ENCODE peak calls at places on chromosome 21, in five cellular contexts. One of them, this sample, is unnamed.

GRCh38 chr21:33109574-33110339 is 39.8 kb downstream of the OLIG1 start:
- DNase-seq in IMR-90: no peak
- DNase-seq in mucosa of descending colon: no peak
- DNase-seq in fibroblast of lung: no peak
- DNase-seq in psoas muscle: no peak
- DNase-seq in this sample: no peak

GRCh38 chr21:37712204-37712934 is 203.9 kb downstream of the KCNJ6 start:
- DNase-seq in IMR-90: peak; percentile 73
- DNase-seq in mucosa of descending colon: peak; percentile 81
- DNase-seq in fibroblast of lung: peak; percentile 55
- DNase-seq in psoas muscle: peak; percentile 54
- DNase-seq in this sample: peak; percentile 76

GRCh38 chr21:26964379-26964778 is 2.5 kb downstream of the ADAMTS5 start:
- DNase-seq in IMR-90: peak; percentile 15
- DNase-seq in mucosa of descending colon: peak; percentile 25
- DNase-seq in fibroblast of lung: no peak
- DNase-seq in psoas muscle: peak; percentile 72
- DNase-seq in this sample: no peak

GRCh38 chr21:40829791-40830190 is 17.2 kb downstream of the DSCAM start:
- DNase-seq in IMR-90: no peak
- DNase-seq in mucosa of descending colon: no peak
- DNase-seq in fibroblast of lung: peak; percentile 20
- DNase-seq in psoas muscle: no peak
- DNase-seq in this sample: no peak

GRCh38 chr21:25313891-25314646 is 293.2 kb downstream of the MRPL39 start:
- DNase-seq in IMR-90: peak; percentile 67
- DNase-seq in mucosa of descending colon: no peak
- DNase-seq in fibroblast of lung: peak; percentile 42
- DNase-seq in psoas muscle: no peak
- DNase-seq in this sample: no peak

GRCh38 chr21:43992121-43992520 is 20.0 kb upstream of the TRAPPC10 start:
- DNase-seq in IMR-90: no peak
- DNase-seq in mucosa of descending colon: no peak
- DNase-seq in fibroblast of lung: no peak
- DNase-seq in psoas muscle: no peak
- DNase-seq in this sample: no peak

GRCh38 chr21:23016617-23017016 is 2018.4 kb downstream of the NCAM2 start:
- DNase-seq in IMR-90: no peak
- DNase-seq in mucosa of descending colon: no peak
- DNase-seq in fibroblast of lung: no peak
- DNase-seq in psoas muscle: no peak
- DNase-seq in this sample: peak; percentile 17

GRCh38 chr21:42137191-42137913 is 66.2 kb downstream of the UMODL1 start:
- DNase-seq in IMR-90: no peak
- DNase-seq in mucosa of descending colon: no peak
- DNase-seq in fibroblast of lung: no peak
- DNase-seq in psoas muscle: no peak
- DNase-seq in this sample: no peak

GRCh38 chr21:28538987-28539622 is 453.6 kb downstream of the LTN1 start:
- DNase-seq in IMR-90: peak; percentile 96
- DNase-seq in mucosa of descending colon: no peak
- DNase-seq in fibroblast of lung: peak; percentile 87
- DNase-seq in psoas muscle: no peak
- DNase-seq in this sample: no peak

GRCh38 chr21:29072873-29073221 is 601 bp downstream of the CCT8 start:
- DNase-seq in IMR-90: peak; percentile 38
- DNase-seq in mucosa of descending colon: no peak
- DNase-seq in fibroblast of lung: peak; percentile 37
- DNase-seq in psoas muscle: no peak
- DNase-seq in this sample: no peak

GRCh38 chr21:39096754-39097153 is 86.5 kb downstream of the PSMG1 start:
- DNase-seq in IMR-90: no peak
- DNase-seq in mucosa of descending colon: no peak
- DNase-seq in fibroblast of lung: no peak
- DNase-seq in psoas muscle: no peak
- DNase-seq in this sample: no peak
- TF ChIP-seq CTCF in IMR-90: no peak
- TF ChIP-seq CTCF in mucosa of descending colon: no peak
- TF ChIP-seq CTCF in fibroblast of lung: no peak
- TF ChIP-seq CTCF in psoas muscle: no peak
- TF ChIP-seq CTCF in this sample: no peak

GRCh38 chr21:31502537-31503143 is 156.9 kb upstream of the SOD1 start:
- DNase-seq in IMR-90: no peak
- DNase-seq in mucosa of descending colon: no peak
- DNase-seq in fibroblast of lung: no peak
- DNase-seq in psoas muscle: no peak
- DNase-seq in this sample: no peak
- H3K4me3 ChIP-seq in IMR-90: no peak overlapping the region
- H3K4me3 ChIP-seq in mucosa of descending colon: no peak overlapping the region
- H3K4me3 ChIP-seq in fibroblast of lung: no peak overlapping the region
- H3K4me3 ChIP-seq in psoas muscle: no peak overlapping the region
- H3K4me3 ChIP-seq in this sample: no peak overlapping the region

DNA sequence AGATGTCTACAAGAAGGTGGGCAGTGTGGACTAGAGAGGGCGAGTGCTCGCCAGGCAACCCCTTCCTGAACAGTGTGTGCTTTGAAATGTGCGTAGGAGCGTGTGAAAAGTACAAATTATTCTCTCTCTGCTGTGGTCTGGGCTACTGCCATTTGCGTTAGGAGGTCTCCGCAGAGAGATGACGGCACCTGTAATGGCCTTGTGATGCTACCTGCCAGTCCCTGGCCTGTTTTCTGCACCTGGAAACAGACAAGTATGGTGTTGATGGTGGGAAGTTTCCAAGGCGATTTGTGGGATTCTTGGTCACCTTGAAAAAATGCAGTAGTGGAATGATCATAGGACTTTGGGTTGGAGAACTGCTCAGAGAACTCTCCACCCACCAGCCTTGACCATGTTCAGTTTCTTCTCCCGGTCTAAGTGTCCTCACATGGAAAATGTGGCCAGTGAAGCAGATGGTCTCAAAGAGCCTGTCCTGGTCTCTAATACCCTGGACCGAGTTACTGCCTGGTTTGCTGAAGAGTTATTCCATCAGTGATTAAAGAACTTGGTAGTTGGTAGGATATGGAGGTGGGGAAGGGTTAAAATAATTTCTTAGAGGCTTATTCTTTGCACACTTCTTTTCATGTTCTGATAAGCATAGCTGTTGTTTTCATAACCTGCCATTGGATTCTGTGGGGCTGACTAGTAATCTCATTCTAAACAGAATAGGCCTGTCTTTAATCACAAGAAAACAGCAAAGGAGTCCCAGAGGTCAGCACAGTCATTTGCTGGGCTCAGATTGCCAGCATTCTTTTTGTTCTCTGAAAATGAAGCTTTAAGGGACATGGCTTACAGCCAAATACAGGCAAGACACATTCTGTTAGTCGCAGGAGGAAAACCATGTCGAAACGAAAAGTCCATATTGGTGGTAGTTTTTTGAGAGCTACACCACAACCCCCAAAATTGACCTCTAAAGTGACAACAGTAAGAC is 74.7 kb downstream of the MRPS6 start:
- DNase-seq in IMR-90: peak; percentile 33
- DNase-seq in mucosa of descending colon: no peak
- DNase-seq in fibroblast of lung: peak; percentile 69
- DNase-seq in psoas muscle: no peak
- DNase-seq in this sample: peak; percentile 23
- H3K9me3 ChIP-seq in IMR-90: no peaks in the 10 kb centered on the region
- H3K9me3 ChIP-seq in mucosa of descending colon: peaks cover 6% of the 10 kb centered on the region
- H3K9me3 ChIP-seq in fibroblast of lung: no peaks in the 10 kb centered on the region
- H3K9me3 ChIP-seq in psoas muscle: no peaks in the 10 kb centered on the region
- H3K9me3 ChIP-seq in this sample: peaks cover 20% of the 10 kb centered on the region

GRCh38 chr21:45423968-45424853 is 19.2 kb downstream of the COL18A1 start:
- DNase-seq in IMR-90: no peak
- DNase-seq in mucosa of descending colon: no peak
- DNase-seq in fibroblast of lung: no peak
- DNase-seq in psoas muscle: no peak
- DNase-seq in this sample: no peak
- TF ChIP-seq CTCF in IMR-90: no peak
- TF ChIP-seq CTCF in mucosa of descending colon: no peak
- TF ChIP-seq CTCF in fibroblast of lung: no peak
- TF ChIP-seq CTCF in psoas muscle: no peak
- TF ChIP-seq CTCF in this sample: no peak

DNA sequence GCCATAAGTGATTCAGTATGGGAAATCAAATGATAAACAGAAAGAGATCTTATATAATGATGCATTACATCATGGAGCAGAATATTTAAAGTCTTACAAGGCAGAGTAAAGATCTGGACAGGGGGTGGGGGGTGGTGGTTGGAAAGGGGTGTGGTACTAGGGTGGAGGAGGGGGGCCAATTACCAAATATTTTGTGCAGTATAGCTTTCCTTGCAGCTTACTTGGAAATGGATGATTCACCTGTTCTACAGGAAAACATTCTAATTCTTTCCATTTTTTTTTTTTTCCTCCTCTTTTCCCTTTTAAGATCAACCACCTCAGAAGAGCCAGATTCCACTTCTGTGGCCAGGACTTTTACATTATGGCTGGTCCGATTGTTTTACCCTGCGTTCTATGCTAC is 859.3 kb downstream of the USP25 start:
- DNase-seq in IMR-90: no peak
- DNase-seq in mucosa of descending colon: no peak
- DNase-seq in fibroblast of lung: peak; percentile 29
- DNase-seq in psoas muscle: no peak
- DNase-seq in this sample: no peak
- H3K4me3 ChIP-seq in IMR-90: no peak overlapping the region
- H3K4me3 ChIP-seq in mucosa of descending colon: no peak overlapping the region
- H3K4me3 ChIP-seq in fibroblast of lung: no peak overlapping the region
- H3K4me3 ChIP-seq in psoas muscle: no peak overlapping the region
- H3K4me3 ChIP-seq in this sample: no peak overlapping the region